ENCODE peak calls at places on chromosomes 11 and 22, in four cellular contexts. P is AG09309, Z is brain microvascular endothelial cell, H is IMR-90. S is an unnamed sample.

GRCh38 chr11:66020618-66021357 is 5.5 kb downstream of the CATSPER1 start:
- DNase-seq in P (no peak), Z (peak), H (peak), S (no peak)

GRCh38 chr11:77206264-77207018 is 78.4 kb downstream of the MYO7A start:
- DNase-seq in P (no peak), Z (no peak), H (no peak), S (no peak)

GRCh38 chr11:9660886-9661285 is 3.0 kb upstream of the SWAP70 start:
- DNase-seq in P (no peak), Z (no peak), H (peak), S (no peak)

GRCh38 chr11:84212467-84213390 is 926.6 kb upstream of the CCDC90B start:
- DNase-seq in P (no peak), Z (no peak), H (no peak), S (no peak)

GRCh38 chr22:30245985-30246901 is at the start of gene LIF:
- DNase-seq in P (no peak), Z (peak), H (peak), S (peak)

GRCh38 chr22:45077286-45077685 is 67.5 kb upstream of the PHF21B start:
- DNase-seq in P (no peak), Z (no peak), H (no peak), S (no peak)

GRCh38 chr22:43642807-43643206 is 169.3 kb downstream of the EFCAB6 start:
- DNase-seq in P (no peak), Z (no peak), H (no peak), S (no peak)

GRCh38 chr22:20101638-20102037 is 14.3 kb upstream of the RANBP1 start:
- DNase-seq in P (no peak), Z (no peak), H (no peak), S (no peak)

GRCh38 chr22:19955241-19956128 is 13.9 kb upstream of the TXNRD2 start:
- DNase-seq in P (no peak), Z (no peak), H (no peak), S (no peak)

GRCh38 chr22:24115247-24116207 is 65.8 kb upstream of the SUSD2 start:
- DNase-seq in P (no peak), Z (no peak), H (no peak), S (no peak)

GRCh38 chr11:13290221-13290980 is 12.8 kb downstream of the BMAL1 start:
- DNase-seq in P (no peak), Z (no peak), H (no peak), S (no peak)

GRCh38 chr11:13287026-13287425 is 9.4 kb downstream of the BMAL1 start:
- DNase-seq in P (no peak), Z (no peak), H (no peak), S (no peak)

GRCh38 chr11:13287681-13288080 is 10.1 kb downstream of the BMAL1 start:
- DNase-seq in P (no peak), Z (no peak), H (no peak), S (no peak)

GRCh38 chr11:13288375-13289029 is 10.9 kb downstream of the BMAL1 start:
- DNase-seq in P (no peak), Z (peak), H (peak), S (peak)

DNA sequence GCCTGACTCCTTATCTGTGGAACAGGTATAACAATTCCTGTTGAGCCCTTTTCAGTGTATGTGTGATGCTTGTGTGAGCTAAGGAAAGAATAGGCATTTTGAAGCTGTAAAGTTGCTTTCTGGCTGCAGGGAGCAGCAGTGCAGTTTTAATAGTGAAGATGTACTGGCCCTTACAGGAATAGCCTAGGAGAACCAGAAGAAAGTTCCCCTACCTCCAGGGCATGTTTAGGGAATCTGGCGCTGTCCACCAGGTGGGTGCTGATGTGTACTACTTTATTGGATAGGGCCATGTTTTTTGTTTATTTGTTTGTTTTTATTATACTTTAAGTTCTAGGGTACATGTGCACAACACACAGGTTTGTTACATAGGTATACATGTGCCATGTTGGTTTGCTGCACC is 11.5 kb downstream of the BMAL1 start:
- DNase-seq in P (no peak), Z (peak), H (peak), S (no peak)
- TF ChIP-seq CTCF in P (no peak), Z (peak), H (peak), S (no peak)

DNA sequence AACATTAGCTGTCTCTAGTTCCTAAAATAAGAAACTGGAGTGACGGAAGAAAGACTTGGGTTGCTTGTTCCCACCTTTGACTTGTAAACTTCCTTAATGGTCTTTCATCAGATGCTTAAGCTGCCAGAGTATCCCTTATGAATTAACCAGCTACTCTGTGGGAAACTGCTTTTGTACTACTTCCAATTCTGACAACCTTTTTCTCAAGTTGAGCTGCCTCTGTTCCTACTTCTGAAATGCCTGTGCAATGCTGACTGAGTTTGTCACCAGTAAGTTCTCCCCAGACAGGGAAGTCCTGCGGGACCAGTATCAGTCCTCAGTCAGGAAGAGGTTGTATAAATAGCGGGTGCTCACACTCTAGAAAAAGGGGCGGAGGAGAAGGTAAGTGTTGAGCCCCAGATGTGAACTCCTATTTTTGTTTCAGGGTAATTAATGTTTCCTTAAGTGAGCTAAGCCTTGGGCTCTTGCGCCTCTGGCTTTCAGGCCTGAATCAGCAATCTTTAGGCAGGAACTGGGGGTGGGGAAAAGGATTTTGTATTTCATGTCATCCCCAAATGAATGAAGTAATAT is 67.2 kb downstream of the CECR2 start:
- DNase-seq in P (no peak), Z (no peak), H (no peak), S (peak)
- H3K4me3 ChIP-seq in P (no peak), Z (no peak), H (no peak), S (no peak)

GRCh38 chr11:69585385-69585784 is 55.6 kb upstream of the CCND1 start:
- DNase-seq in P (no peak), Z (no peak), H (no peak), S (no peak)

GRCh38 chr11:69584160-69584559 is 56.8 kb upstream of the CCND1 start:
- DNase-seq in P (no peak), Z (no peak), H (no peak), S (no peak)

GRCh38 chr11:69587454-69588081 is 53.4 kb upstream of the CCND1 start:
- DNase-seq in P (peak), Z (peak), H (peak), S (no peak)

GRCh38 chr11:69592986-69593385 is 48.0 kb upstream of the CCND1 start:
- DNase-seq in P (no peak), Z (no peak), H (no peak), S (no peak)

GRCh38 chr11:69588270-69588669 is 52.7 kb upstream of the CCND1 start:
- DNase-seq in P (peak), Z (peak), H (peak), S (no peak)
- TF ChIP-seq CTCF in P (peak), Z (peak), H (peak), S (no peak)

GRCh38 chr11:32809313-32809712 is 14.9 kb upstream of the CCDC73 start:
- DNase-seq in P (peak), Z (peak), H (peak), S (peak)
- H3K4me3 ChIP-seq in P (no peak), Z (no peak), H (no peak), S (no peak)

DNA sequence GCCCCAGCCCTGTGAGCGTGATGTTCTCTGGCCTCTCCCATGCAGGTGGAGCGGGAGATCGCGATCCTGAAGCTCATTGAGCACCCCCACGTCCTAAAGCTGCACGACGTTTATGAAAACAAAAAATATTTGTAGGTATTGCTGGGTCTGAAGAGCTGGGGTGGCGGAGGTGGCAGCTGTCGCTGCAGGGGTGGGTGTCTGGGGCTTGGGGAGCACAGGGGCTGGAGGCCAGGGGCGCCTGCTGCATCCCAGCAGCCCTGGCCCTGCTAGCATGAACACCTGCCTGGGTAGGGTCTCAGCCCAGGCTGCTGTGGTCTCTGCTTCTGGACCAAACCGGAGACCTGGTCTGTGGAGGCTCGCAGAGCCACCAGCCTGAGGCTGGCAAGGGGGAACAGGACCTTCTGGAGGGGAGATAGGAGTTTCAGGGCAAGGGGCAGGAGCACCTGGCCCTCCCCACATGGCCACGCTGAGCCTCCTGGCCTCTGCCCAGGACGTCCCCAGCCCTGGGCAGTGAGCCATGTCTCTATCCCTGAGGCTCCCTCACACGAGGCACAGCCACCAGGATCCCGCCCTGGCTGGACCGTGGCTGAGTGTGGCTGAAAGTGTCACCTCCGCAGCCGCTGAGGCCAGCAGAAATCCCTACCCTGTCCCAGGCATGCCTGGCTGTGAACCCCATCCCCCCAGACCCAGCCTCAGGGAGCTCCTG is 48.2 kb downstream of the MOB2 start:
- DNase-seq in P (no peak), Z (no peak), H (no peak), S (no peak)
- TF ChIP-seq CTCF in P (no peak), Z (no peak), H (no peak), S (no peak)

DNA sequence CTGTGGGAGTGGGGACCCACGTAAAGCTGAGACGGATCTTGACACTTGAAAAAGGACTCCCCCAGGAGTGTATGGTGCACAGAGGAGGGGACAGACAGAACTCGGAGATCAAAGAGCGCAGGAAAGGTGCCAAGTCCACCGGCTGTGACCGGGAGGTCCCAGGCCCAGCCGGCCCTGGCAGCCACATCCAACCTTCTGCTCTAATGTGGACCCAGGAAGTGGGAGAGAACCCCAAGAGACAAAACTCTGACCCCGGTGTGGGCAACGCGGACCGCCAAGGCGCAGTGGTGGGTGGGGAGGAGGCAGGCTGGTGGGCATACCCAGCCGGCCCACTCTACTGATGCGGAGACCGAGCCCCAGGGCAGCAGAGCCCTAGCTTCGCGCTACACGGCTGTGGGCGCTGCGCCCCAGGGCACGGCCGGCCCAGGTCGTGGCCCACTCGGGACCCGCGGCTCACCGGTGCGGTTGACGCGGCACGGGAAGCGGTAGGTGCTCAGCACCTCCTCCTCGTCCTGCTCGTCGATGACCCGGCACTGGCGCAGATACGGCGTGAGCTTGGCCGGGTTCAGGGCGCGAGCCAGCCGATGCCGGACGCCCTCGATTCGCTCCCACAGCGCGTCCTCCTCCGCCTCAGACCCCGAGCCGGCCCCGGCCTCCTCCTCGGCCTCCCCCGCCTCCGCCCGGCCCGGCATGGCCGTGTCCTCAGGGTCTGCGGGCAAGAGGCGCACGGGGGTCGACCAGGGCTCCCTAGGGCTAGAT is 527 bp downstream of the CARD10 start:
- DNase-seq in P (no peak), Z (no peak), H (no peak), S (no peak)
- H3K4me3 ChIP-seq in P (peak), Z (peak), H (peak), S (no peak)

DNA sequence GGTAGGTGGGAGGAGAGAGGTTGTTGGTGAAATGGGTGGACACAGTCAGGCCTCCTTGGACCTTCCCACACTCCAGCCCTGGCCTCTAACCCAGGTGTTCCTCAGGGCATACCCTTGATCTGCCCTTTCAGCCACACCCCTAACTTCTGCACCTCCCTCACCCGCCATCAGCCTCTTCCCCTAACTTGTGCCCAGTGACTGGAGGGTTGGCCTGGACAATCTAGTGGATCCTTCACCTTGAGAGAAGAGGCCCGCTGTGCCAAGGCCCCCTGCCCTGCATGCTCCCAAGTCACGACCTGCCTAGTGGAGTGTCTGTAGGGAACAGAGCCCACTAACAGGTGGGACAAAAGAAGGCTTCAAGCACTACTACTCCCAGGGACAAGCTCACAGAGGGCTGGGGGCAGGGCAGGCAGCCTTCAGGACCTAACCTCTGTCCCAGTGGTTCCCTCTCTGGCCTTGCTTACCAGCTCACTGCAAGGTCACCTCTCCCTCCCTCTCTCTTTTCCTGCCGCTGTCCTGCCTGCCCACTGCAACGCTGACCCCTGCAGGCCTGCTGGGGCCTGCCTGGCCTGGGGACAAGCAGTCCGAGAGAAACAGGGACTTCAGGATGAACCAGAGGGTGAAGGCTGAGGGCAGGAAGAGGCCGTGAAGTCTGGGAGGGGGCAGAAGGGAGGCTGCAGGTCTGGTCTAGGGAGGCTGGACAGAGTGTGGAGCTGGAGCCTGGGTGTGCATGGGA is 3.3 kb downstream of the SYT7 start:
- DNase-seq in P (no peak), Z (no peak), H (no peak), S (no peak)
- TF ChIP-seq CTCF in P (peak), Z (peak), H (peak), S (no peak)

GRCh38 chr11:68016161-68016903 is 6.2 kb downstream of the ALDH3B1 start:
- DNase-seq in P (no peak), Z (no peak), H (no peak), S (no peak)
- H3K4me3 ChIP-seq in P (no peak), Z (no peak), H (no peak), S (no peak)

GRCh38 chr11:111926505-111927391 is 8.0 kb downstream of the C11orf52 start:
- DNase-seq in P (peak), Z (peak), H (peak), S (peak)
- TF ChIP-seq CTCF in P (peak), Z (peak), H (no peak), S (no peak)

DNA sequence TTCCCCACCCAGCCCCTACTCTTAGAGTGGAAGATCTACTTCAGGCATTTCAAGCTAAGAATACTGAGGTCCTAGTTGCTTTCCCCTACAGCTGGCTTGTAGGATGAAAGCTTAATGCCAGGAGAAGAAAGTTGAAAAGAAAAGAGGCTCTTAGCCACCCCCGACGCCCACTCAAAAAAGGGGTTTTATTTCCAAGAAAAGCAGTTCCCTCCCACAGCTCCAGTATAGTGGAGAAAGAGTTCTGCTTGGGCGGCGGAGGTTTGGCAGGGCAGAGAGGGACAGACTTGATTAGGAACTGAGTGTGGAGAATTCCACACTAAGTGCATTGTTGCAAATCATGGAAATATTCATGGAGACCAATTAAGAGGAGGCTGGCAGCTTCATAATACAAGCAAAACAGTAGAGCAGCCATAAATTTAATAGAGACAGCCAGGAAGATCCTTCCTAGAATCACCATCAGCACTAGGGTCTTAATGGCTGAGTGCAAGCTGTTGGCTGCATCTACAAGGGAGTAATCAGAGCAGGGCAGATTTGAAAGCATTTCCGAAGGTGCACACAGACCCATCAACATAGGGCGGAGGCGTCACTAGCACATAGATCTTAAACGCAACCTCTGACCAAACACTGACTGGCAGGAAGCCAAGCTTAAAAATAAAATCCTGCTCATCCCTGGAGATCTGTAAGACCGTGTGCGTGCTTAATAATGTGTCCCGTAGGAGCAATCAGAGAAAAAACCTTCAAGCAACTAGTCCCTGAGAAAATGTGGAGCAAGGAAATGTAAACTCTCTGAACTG is 470.7 kb downstream of the ETS1 start:
- DNase-seq in P (no peak), Z (no peak), H (no peak), S (no peak)
- H3K4me3 ChIP-seq in P (no peak), Z (no peak), H (no peak), S (no peak)